ENCODE peak calls at places on chromosomes 3 and 15, in seven cellular contexts. E is mammary epithelial cell, W is uterus, H is A549, X is psoas muscle, F is mesendoderm, M is OCI-LY7. D is an unnamed sample.

GRCh38 chr3:121997372-121997771 is 24.7 kb downstream of the ILDR1 start:
- DNase-seq in W (no peak), E (no peak), F (no peak), H (no peak), X (no peak), M (no peak), D (no peak)

GRCh38 chr15:53549697-53550315 is 209.7 kb downstream of the WDR72 start:
- DNase-seq in E (peak), X (no peak), W (no peak), F (no peak), H (no peak), M (no peak), D (no peak)

GRCh38 chr3:106826861-106827311 is 550.4 kb upstream of the CCDC54 start:
- DNase-seq in H (no peak), F (peak), M (no peak), E (no peak), X (no peak), W (no peak), D (no peak)

GRCh38 chr15:69624816-69625215 is 172.2 kb downstream of the RPLP1 start:
- DNase-seq in X (no peak), F (no peak), H (no peak), E (no peak), W (no peak), M (no peak), D (no peak)

GRCh38 chr15:38560456-38560926 is 4.1 kb downstream of the RASGRP1 start:
- DNase-seq in H (no peak), E (no peak), F (no peak), W (no peak), X (no peak), M (no peak), D (no peak)

GRCh38 chr3:14216257-14217048 is 37.8 kb downstream of the LSM3 start:
- DNase-seq in M (peak), X (no peak), W (no peak), E (no peak), H (peak), F (peak), D (peak)

GRCh38 chr15:75107905-75108838 is 84.8 kb downstream of the PPCDC start:
- DNase-seq in E (peak), M (no peak), W (no peak), F (no peak), X (no peak), H (peak), D (no peak)

GRCh38 chr3:64053581-64053980 is 30.3 kb upstream of the PSMD6 start:
- DNase-seq in X (no peak), E (no peak), M (no peak), H (no peak), W (no peak), F (peak), D (no peak)

GRCh38 chr3:55330355-55330754 is 156.8 kb downstream of the WNT5A start:
- DNase-seq in W (peak), H (peak), E (peak), M (no peak), X (no peak), F (peak), D (no peak)

GRCh38 chr3:96700322-96701315 is 113.8 kb upstream of the EPHA6 start:
- DNase-seq in H (peak), E (no peak), X (no peak), M (no peak), F (peak), W (no peak), D (no peak)

GRCh38 chr15:89512631-89513030 is 16.2 kb upstream of the RHCG start:
- DNase-seq in W (no peak), X (no peak), E (no peak), M (no peak), H (no peak), F (no peak), D (no peak)
- H3K27ac ChIP-seq in W (no peak), X (no peak), E (peak), M (no peak), H (peak), F (no peak), D (no peak)

GRCh38 chr3:12472000-12472399 is 12.3 kb upstream of the TSEN2 start:
- DNase-seq in W (no peak), F (no peak), H (no peak), M (no peak), X (no peak), E (no peak), D (no peak)

GRCh38 chr3:12470111-12470510 is 14.2 kb upstream of the TSEN2 start:
- DNase-seq in H (peak), M (no peak), F (no peak), W (no peak), X (no peak), E (peak), D (no peak)

GRCh38 chr3:12471228-12471627 is 13.1 kb upstream of the TSEN2 start:
- DNase-seq in F (no peak), W (no peak), M (no peak), X (no peak), E (peak), H (peak), D (no peak)

GRCh38 chr3:12468757-12469156 is 15.5 kb upstream of the TSEN2 start:
- DNase-seq in F (no peak), W (no peak), M (no peak), E (no peak), H (no peak), X (no peak), D (no peak)

DNA sequence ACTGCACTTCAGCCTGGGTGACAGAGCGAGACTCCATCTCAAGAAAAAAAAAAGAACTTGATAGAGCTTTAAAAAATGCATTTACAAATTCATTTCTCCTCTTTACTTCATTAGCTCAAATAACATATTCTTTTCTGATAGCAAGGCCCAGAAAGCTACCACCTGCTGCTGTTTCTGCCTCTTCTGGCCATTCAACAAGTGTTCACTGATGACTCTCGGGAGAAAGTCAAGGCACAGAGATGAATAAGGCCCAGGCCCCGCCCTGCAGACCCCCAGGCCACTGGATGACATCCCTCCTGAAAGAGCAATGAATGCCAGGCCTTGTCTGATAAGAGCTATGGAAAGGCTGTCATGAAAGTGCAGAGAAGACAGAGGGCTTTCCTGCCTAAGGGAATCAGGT is 13.6 kb upstream of the TSEN2 start:
- DNase-seq in F (no peak), H (no peak), W (no peak), E (no peak), M (no peak), X (no peak), D (no peak)
- H3K27ac ChIP-seq in F (no peak), H (peak), W (no peak), E (no peak), M (no peak), X (no peak), D (no peak)

DNA sequence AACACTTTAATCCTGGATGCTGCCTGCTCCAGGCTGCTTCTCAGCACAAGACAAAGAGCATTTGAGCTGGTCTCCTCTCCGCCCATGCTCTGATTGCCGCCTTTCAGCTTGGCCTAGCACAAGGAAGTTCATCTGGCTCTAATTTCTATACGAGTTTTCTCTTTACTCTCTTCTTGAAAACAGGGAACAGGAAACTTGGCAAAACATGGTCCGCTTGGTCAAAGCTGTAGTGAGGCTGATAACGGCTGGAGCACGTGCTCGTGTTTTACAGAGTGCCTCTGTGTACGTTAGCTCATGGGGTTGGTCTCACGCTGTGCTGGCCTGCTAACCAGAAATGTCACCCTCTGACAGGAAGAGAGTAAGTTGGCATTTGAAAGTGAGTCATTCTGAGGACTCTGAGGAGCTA is 19.2 kb downstream of the RARRES1 start:
- DNase-seq in E (no peak), X (no peak), F (peak), H (no peak), W (no peak), M (no peak), D (peak)
- H3K27ac ChIP-seq in E (no peak), X (no peak), F (peak), H (peak), W (no peak), M (no peak), D (peak)

GRCh38 chr3:156161172-156161571 is 40.8 kb downstream of the KCNAB1 start:
- DNase-seq in E (no peak), H (no peak), F (no peak), X (no peak), M (no peak), W (no peak), D (no peak)

GRCh38 chr3:156158656-156159295 is 38.4 kb downstream of the KCNAB1 start:
- DNase-seq in F (no peak), M (no peak), H (no peak), X (no peak), W (no peak), E (no peak), D (no peak)

GRCh38 chr3:156160653-156161052 is 40.3 kb downstream of the KCNAB1 start:
- DNase-seq in H (no peak), E (no peak), F (no peak), M (no peak), X (no peak), W (no peak), D (no peak)
- H3K27ac ChIP-seq in H (no peak), E (no peak), F (no peak), M (no peak), X (no peak), W (no peak), D (no peak)

GRCh38 chr3:67647390-67647878 is 7.0 kb downstream of the SUCLG2 start:
- DNase-seq in F (no peak), H (peak), E (peak), M (no peak), X (peak), W (no peak), D (peak)
- H3K27ac ChIP-seq in F (no peak), H (peak), E (peak), M (no peak), X (peak), W (no peak), D (peak)

GRCh38 chr3:12996181-12996506 is 77.1 kb downstream of the IQSEC1 start:
- DNase-seq in F (no peak), W (no peak), H (no peak), E (no peak), X (no peak), M (no peak), D (no peak)
- H3K27ac ChIP-seq in F (no peak), W (no peak), H (no peak), E (no peak), X (no peak), M (no peak), D (peak)

GRCh38 chr3:175552929-175553328 is 693.8 kb downstream of the NAALADL2 start:
- DNase-seq in W (no peak), H (no peak), E (no peak), M (no peak), F (no peak), X (no peak), D (no peak)
- H3K27ac ChIP-seq in W (no peak), H (no peak), E (no peak), M (no peak), F (no peak), X (no peak), D (no peak)

GRCh38 chr15:92385096-92385495 is 8.6 kb upstream of the ST8SIA2 start:
- DNase-seq in W (no peak), H (peak), F (peak), E (peak), X (no peak), M (no peak), D (no peak)
- H3K27ac ChIP-seq in W (no peak), H (no peak), F (no peak), E (peak), X (no peak), M (no peak), D (no peak)